ENCODE peak calls at places on chromosomes 7 and 10, in five cellular contexts. One of them, this sample, is unnamed. For H3K27me3, the result is how much of the 10 kb centered on the place peaks cover.

GRCh38 chr10:691216-691615 is 1.7 kb upstream of the DIP2C start:
- DNase-seq in fibroblast of lung: no peak
- DNase-seq in endothelial cell of umbilical vein: no peak
- DNase-seq in colonic mucosa: no peak
- DNase-seq in HepG2: no peak
- DNase-seq in this sample: no peak

GRCh38 chr7:66326501-66327180 is 121.5 kb downstream of the TPST1 start:
- DNase-seq in fibroblast of lung: peak
- DNase-seq in endothelial cell of umbilical vein: peak
- DNase-seq in colonic mucosa: no peak
- DNase-seq in HepG2: no peak
- DNase-seq in this sample: peak

GRCh38 chr10:81216949-81217348 is 658.0 kb upstream of the NRG3 start:
- DNase-seq in fibroblast of lung: no peak
- DNase-seq in endothelial cell of umbilical vein: no peak
- DNase-seq in colonic mucosa: no peak
- DNase-seq in HepG2: no peak
- DNase-seq in this sample: no peak

GRCh38 chr10:128263891-128264688 is 137.9 kb upstream of the MKI67 start:
- DNase-seq in fibroblast of lung: peak
- DNase-seq in endothelial cell of umbilical vein: peak
- DNase-seq in colonic mucosa: peak
- DNase-seq in HepG2: peak
- DNase-seq in this sample: no peak

GRCh38 chr7:128869138-128869943 is 6.7 kb downstream of the ATP6V1F start:
- DNase-seq in fibroblast of lung: peak
- DNase-seq in endothelial cell of umbilical vein: peak
- DNase-seq in colonic mucosa: peak
- DNase-seq in HepG2: no peak
- DNase-seq in this sample: no peak

GRCh38 chr10:14004536-14004935 is 326.2 kb downstream of the FRMD4A start:
- DNase-seq in fibroblast of lung: no peak
- DNase-seq in endothelial cell of umbilical vein: no peak
- DNase-seq in colonic mucosa: no peak
- DNase-seq in HepG2: no peak
- DNase-seq in this sample: no peak

GRCh38 chr10:66218258-66218657 is 707.6 kb upstream of the LRRTM3 start:
- DNase-seq in fibroblast of lung: no peak
- DNase-seq in endothelial cell of umbilical vein: no peak
- DNase-seq in colonic mucosa: no peak
- DNase-seq in HepG2: no peak
- DNase-seq in this sample: no peak

GRCh38 chr10:130111848-130112180 is 1.2 kb upstream of the C10orf143 start:
- DNase-seq in fibroblast of lung: no peak
- DNase-seq in endothelial cell of umbilical vein: no peak
- DNase-seq in colonic mucosa: no peak
- DNase-seq in HepG2: no peak
- DNase-seq in this sample: no peak

GRCh38 chr7:20778063-20778721 is 8.5 kb downstream of the SP8 start:
- DNase-seq in fibroblast of lung: no peak
- DNase-seq in endothelial cell of umbilical vein: peak
- DNase-seq in colonic mucosa: peak
- DNase-seq in HepG2: no peak
- DNase-seq in this sample: no peak

GRCh38 chr7:98619450-98620321 is 2.6 kb downstream of the NPTX2 start:
- DNase-seq in fibroblast of lung: no peak
- DNase-seq in endothelial cell of umbilical vein: no peak
- DNase-seq in colonic mucosa: no peak
- DNase-seq in HepG2: peak
- DNase-seq in this sample: no peak
- H3K27ac ChIP-seq in fibroblast of lung: no peak
- H3K27ac ChIP-seq in endothelial cell of umbilical vein: no peak
- H3K27ac ChIP-seq in colonic mucosa: no peak
- H3K27ac ChIP-seq in HepG2: no peak
- H3K27ac ChIP-seq in this sample: no peak

GRCh38 chr7:2143450-2143849 is 89.3 kb downstream of the MAD1L1 start:
- DNase-seq in fibroblast of lung: no peak
- DNase-seq in endothelial cell of umbilical vein: no peak
- DNase-seq in colonic mucosa: no peak
- DNase-seq in HepG2: no peak
- DNase-seq in this sample: no peak
- H3K4me3 ChIP-seq in fibroblast of lung: no peak
- H3K4me3 ChIP-seq in endothelial cell of umbilical vein: no peak
- H3K4me3 ChIP-seq in colonic mucosa: no peak
- H3K4me3 ChIP-seq in HepG2: no peak
- H3K4me3 ChIP-seq in this sample: no peak

GRCh38 chr7:44276571-44277101 is 48.8 kb downstream of the CAMK2B start:
- DNase-seq in fibroblast of lung: no peak
- DNase-seq in endothelial cell of umbilical vein: no peak
- DNase-seq in colonic mucosa: no peak
- DNase-seq in HepG2: no peak
- DNase-seq in this sample: no peak
- H3K27me3 ChIP-seq in fibroblast of lung: under half
- H3K27me3 ChIP-seq in endothelial cell of umbilical vein: under half
- H3K27me3 ChIP-seq in colonic mucosa: under half
- H3K27me3 ChIP-seq in HepG2: half or more
- H3K27me3 ChIP-seq in this sample: under half

GRCh38 chr10:15059914-15060313 is 16.2 kb downstream of the OLAH start:
- DNase-seq in fibroblast of lung: no peak
- DNase-seq in endothelial cell of umbilical vein: no peak
- DNase-seq in colonic mucosa: no peak
- DNase-seq in HepG2: no peak
- DNase-seq in this sample: no peak

GRCh38 chr10:15058689-15059088 is 14.9 kb downstream of the OLAH start:
- DNase-seq in fibroblast of lung: no peak
- DNase-seq in endothelial cell of umbilical vein: no peak
- DNase-seq in colonic mucosa: no peak
- DNase-seq in HepG2: no peak
- DNase-seq in this sample: no peak

DNA sequence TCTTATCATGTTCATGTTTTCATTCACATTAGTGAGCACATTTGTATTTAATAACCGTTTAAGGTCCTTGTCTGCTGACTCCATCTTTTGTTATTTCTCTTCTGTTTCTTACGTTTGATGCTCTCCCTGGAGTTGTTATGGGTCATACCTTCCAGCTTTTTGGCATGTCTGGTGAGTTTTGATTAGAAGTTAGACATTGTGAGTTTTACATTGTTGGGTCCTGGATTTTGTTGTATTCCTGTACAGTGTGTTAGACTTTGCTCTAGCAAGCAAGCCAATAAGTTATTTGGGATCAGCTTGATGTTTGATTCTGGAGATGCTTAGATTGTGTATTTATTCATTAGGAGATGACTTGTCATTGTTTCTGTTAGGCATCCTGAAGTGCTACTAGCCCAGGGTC is 16.9 kb downstream of the OLAH start:
- DNase-seq in fibroblast of lung: no peak
- DNase-seq in endothelial cell of umbilical vein: no peak
- DNase-seq in colonic mucosa: no peak
- DNase-seq in HepG2: no peak
- DNase-seq in this sample: no peak
- H3K27ac ChIP-seq in fibroblast of lung: no peak
- H3K27ac ChIP-seq in endothelial cell of umbilical vein: no peak
- H3K27ac ChIP-seq in colonic mucosa: no peak
- H3K27ac ChIP-seq in HepG2: no peak
- H3K27ac ChIP-seq in this sample: no peak

DNA sequence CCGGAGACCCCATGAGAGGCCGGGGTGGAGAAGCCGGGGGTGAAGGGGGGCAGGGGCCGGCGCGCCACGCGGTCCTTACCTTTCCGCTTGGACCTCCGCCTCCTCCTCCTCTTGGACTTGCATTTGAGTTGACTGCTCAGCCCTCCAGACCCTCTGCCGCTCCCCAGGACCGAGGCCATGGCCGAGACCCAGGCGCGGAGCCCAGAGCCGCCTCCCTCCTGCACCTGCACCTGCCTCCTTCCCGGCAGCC is 428 bp downstream of the ADARB2 start:
- DNase-seq in fibroblast of lung: no peak
- DNase-seq in endothelial cell of umbilical vein: no peak
- DNase-seq in colonic mucosa: no peak
- DNase-seq in HepG2: no peak
- DNase-seq in this sample: no peak
- H3K4me3 ChIP-seq in fibroblast of lung: no peak
- H3K4me3 ChIP-seq in endothelial cell of umbilical vein: no peak
- H3K4me3 ChIP-seq in colonic mucosa: no peak
- H3K4me3 ChIP-seq in HepG2: no peak
- H3K4me3 ChIP-seq in this sample: no peak

GRCh38 chr10:29250066-29250465 is 38.8 kb upstream of the LYZL1 start:
- DNase-seq in fibroblast of lung: no peak
- DNase-seq in endothelial cell of umbilical vein: no peak
- DNase-seq in colonic mucosa: no peak
- DNase-seq in HepG2: no peak
- DNase-seq in this sample: no peak
- H3K27me3 ChIP-seq in fibroblast of lung: under half
- H3K27me3 ChIP-seq in endothelial cell of umbilical vein: under half
- H3K27me3 ChIP-seq in colonic mucosa: under half
- H3K27me3 ChIP-seq in HepG2: under half
- H3K27me3 ChIP-seq in this sample: under half

DNA sequence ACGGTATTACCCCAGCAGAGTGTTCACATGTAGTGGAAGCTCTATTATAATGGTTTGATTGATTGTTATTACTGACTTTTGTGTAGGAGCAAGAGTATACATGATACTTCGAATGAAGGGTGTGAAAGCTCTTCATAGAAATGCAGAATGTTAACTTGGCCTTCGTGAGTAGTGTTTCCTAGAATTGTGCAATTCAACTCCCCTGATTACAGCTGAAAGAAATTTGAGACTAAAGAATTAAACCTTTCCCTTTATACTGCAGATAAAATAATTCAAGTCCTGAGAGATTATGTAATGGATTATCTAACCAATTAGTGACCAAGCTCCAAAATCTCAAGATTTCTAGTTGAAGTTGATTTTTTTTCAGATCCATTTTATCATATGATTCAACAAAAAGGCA is 38.2 kb downstream of the MKLN1 start:
- DNase-seq in fibroblast of lung: peak
- DNase-seq in endothelial cell of umbilical vein: peak
- DNase-seq in colonic mucosa: no peak
- DNase-seq in HepG2: no peak
- DNase-seq in this sample: no peak
- H3K27ac ChIP-seq in fibroblast of lung: no peak
- H3K27ac ChIP-seq in endothelial cell of umbilical vein: no peak
- H3K27ac ChIP-seq in colonic mucosa: no peak
- H3K27ac ChIP-seq in HepG2: no peak
- H3K27ac ChIP-seq in this sample: no peak